ENCODE peak calls at places on chromosomes 3 and 15, in seven cellular contexts. One of them, this sample, is unnamed.

GRCh38 chr15:92882697-92883642 is 17.2 kb upstream of the CHD2 start:
- ATAC-seq in K562: peak
- ATAC-seq in body of pancreas: peak
- ATAC-seq in heart left ventricle: peak
- ATAC-seq in HepG2: peak
- ATAC-seq in HCT116: peak
- ATAC-seq in A549: peak
- ATAC-seq in this sample: peak

GRCh38 chr3:108953210-108953609 is 469 bp downstream of the GUCA1C start:
- ATAC-seq in heart left ventricle: no peak
- ATAC-seq in HepG2: no peak
- ATAC-seq in HCT116: no peak
- ATAC-seq in K562: no peak
- ATAC-seq in body of pancreas: peak
- ATAC-seq in A549: no peak
- ATAC-seq in this sample: no peak

GRCh38 chr3:125214738-125215137 is 2.2 kb upstream of the SLC12A8 start:
- ATAC-seq in body of pancreas: no peak
- ATAC-seq in HepG2: no peak
- ATAC-seq in K562: peak
- ATAC-seq in heart left ventricle: no peak
- ATAC-seq in HCT116: no peak
- ATAC-seq in A549: no peak
- ATAC-seq in this sample: no peak

GRCh38 chr3:52483081-52483480 is 12.1 kb upstream of the STAB1 start:
- ATAC-seq in K562: no peak
- ATAC-seq in A549: no peak
- ATAC-seq in HCT116: peak
- ATAC-seq in body of pancreas: no peak
- ATAC-seq in heart left ventricle: peak
- ATAC-seq in HepG2: peak
- ATAC-seq in this sample: peak

GRCh38 chr3:98565843-98566242 is 27.6 kb downstream of the CPOX start:
- ATAC-seq in K562: no peak
- ATAC-seq in heart left ventricle: no peak
- ATAC-seq in body of pancreas: no peak
- ATAC-seq in HepG2: no peak
- ATAC-seq in HCT116: no peak
- ATAC-seq in A549: no peak
- ATAC-seq in this sample: no peak

GRCh38 chr15:91921821-91922198 is 68.3 kb downstream of the SLCO3A1 start:
- ATAC-seq in K562: no peak
- ATAC-seq in HCT116: no peak
- ATAC-seq in body of pancreas: peak
- ATAC-seq in HepG2: no peak
- ATAC-seq in A549: no peak
- ATAC-seq in heart left ventricle: no peak
- ATAC-seq in this sample: peak

GRCh38 chr3:16174389-16174788 is at the start of gene GALNT15:
- ATAC-seq in HepG2: peak
- ATAC-seq in K562: no peak
- ATAC-seq in A549: no peak
- ATAC-seq in HCT116: no peak
- ATAC-seq in heart left ventricle: peak
- ATAC-seq in body of pancreas: peak
- ATAC-seq in this sample: peak

GRCh38 chr15:93452537-93453211 is 363.7 kb upstream of the RGMA start:
- ATAC-seq in HepG2: no peak
- ATAC-seq in body of pancreas: no peak
- ATAC-seq in HCT116: no peak
- ATAC-seq in heart left ventricle: no peak
- ATAC-seq in K562: no peak
- ATAC-seq in A549: no peak
- ATAC-seq in this sample: peak

GRCh38 chr3:170734737-170735070 is 135.3 kb downstream of the RPL22L1 start:
- ATAC-seq in A549: no peak
- ATAC-seq in body of pancreas: no peak
- ATAC-seq in heart left ventricle: no peak
- ATAC-seq in K562: no peak
- ATAC-seq in HepG2: no peak
- ATAC-seq in HCT116: no peak
- ATAC-seq in this sample: no peak

GRCh38 chr15:71736286-71736947 is 73.9 kb upstream of the NR2E3 start:
- ATAC-seq in HepG2: no peak
- ATAC-seq in A549: no peak
- ATAC-seq in heart left ventricle: no peak
- ATAC-seq in body of pancreas: no peak
- ATAC-seq in K562: no peak
- ATAC-seq in HCT116: no peak
- ATAC-seq in this sample: no peak

GRCh38 chr3:162034368-162034767 is 537.8 kb downstream of the OTOL1 start:
- ATAC-seq in A549: no peak
- ATAC-seq in body of pancreas: no peak
- ATAC-seq in K562: no peak
- ATAC-seq in HCT116: no peak
- ATAC-seq in heart left ventricle: no peak
- ATAC-seq in HepG2: no peak
- ATAC-seq in this sample: no peak

GRCh38 chr15:66734961-66735908 is 33.2 kb downstream of the SMAD6 start:
- ATAC-seq in body of pancreas: no peak
- ATAC-seq in HepG2: no peak
- ATAC-seq in HCT116: no peak
- ATAC-seq in K562: no peak
- ATAC-seq in heart left ventricle: peak
- ATAC-seq in A549: no peak
- ATAC-seq in this sample: no peak

GRCh38 chr3:171055336-171056178 is 29.0 kb upstream of the SLC2A2 start:
- ATAC-seq in HepG2: peak
- ATAC-seq in heart left ventricle: no peak
- ATAC-seq in body of pancreas: no peak
- ATAC-seq in K562: no peak
- ATAC-seq in A549: peak
- ATAC-seq in HCT116: peak
- ATAC-seq in this sample: no peak

GRCh38 chr3:71998995-71999673 is 214.2 kb upstream of the PROK2 start:
- ATAC-seq in heart left ventricle: no peak
- ATAC-seq in K562: no peak
- ATAC-seq in body of pancreas: no peak
- ATAC-seq in HCT116: no peak
- ATAC-seq in A549: no peak
- ATAC-seq in HepG2: no peak
- ATAC-seq in this sample: no peak

GRCh38 chr3:179486806-179487205 is 35.5 kb upstream of the GNB4 start:
- ATAC-seq in heart left ventricle: no peak
- ATAC-seq in A549: no peak
- ATAC-seq in HepG2: no peak
- ATAC-seq in K562: no peak
- ATAC-seq in body of pancreas: no peak
- ATAC-seq in HCT116: no peak
- ATAC-seq in this sample: no peak

GRCh38 chr3:72812201-72812600 is 36.0 kb downstream of the SHQ1 start:
- ATAC-seq in body of pancreas: no peak
- ATAC-seq in A549: no peak
- ATAC-seq in HCT116: no peak
- ATAC-seq in heart left ventricle: no peak
- ATAC-seq in K562: no peak
- ATAC-seq in HepG2: no peak
- ATAC-seq in this sample: no peak

GRCh38 chr3:36944012-36944640 is 728 bp downstream of the TRANK1 start:
- ATAC-seq in body of pancreas: peak
- ATAC-seq in A549: peak
- ATAC-seq in HCT116: no peak
- ATAC-seq in heart left ventricle: peak
- ATAC-seq in K562: no peak
- ATAC-seq in HepG2: peak
- ATAC-seq in this sample: peak

GRCh38 chr3:24042879-24043567 is 97.9 kb downstream of the NR1D2 start:
- ATAC-seq in A549: no peak
- ATAC-seq in heart left ventricle: no peak
- ATAC-seq in HCT116: no peak
- ATAC-seq in body of pancreas: no peak
- ATAC-seq in HepG2: no peak
- ATAC-seq in K562: no peak
- ATAC-seq in this sample: peak

GRCh38 chr3:178275311-178275710 is 260.9 kb upstream of the KCNMB2 start:
- ATAC-seq in A549: no peak
- ATAC-seq in HepG2: no peak
- ATAC-seq in HCT116: no peak
- ATAC-seq in heart left ventricle: no peak
- ATAC-seq in body of pancreas: no peak
- ATAC-seq in K562: no peak
- ATAC-seq in this sample: no peak

DNA sequence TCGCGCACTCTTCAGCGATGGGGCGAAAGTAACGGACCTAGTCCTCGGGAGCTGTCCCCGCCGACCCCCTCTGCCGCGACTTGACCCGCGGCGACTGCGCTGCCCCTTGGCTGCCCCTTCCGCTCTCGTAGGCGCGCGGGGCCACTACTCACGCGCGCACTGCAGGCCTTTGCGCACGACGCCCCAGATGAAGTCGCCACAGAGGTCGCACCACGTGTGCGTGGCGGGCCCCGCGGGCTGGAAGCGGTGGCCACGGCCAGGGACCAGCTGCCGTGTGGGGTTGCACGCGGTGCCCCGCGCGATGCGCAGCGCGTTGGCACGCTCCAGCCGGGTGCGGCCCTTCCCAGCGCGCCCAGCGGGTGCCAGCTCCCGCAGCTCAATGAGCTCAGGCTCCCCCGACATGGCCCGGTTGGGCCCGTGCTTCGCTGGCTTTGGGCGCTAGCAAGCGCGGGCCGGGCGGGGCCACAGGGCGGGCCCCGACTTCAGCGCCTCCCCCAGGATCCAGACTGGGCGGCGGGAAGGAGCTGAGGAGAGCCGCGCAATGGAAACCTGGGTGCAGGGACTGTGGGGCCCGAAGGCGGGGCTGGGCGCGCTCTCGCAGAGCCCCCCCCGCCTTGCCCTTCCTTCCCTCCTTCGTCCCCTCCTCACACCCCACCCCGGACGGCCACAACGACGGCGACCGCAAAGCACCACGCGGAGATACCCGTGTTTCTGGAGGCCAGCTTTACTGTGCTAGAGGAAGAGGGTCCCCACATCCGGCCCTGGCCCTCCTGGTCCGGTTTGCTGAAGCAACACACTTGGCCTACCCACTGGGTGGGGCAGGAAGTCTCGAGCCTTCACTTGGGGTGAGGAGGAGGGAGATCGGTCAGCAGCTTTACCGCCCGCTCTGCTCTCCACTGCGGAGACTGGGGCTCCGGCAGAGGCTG is at the start of gene RASSF1:
- ATAC-seq in A549: no peak
- ATAC-seq in heart left ventricle: peak
- ATAC-seq in body of pancreas: no peak
- ATAC-seq in K562: peak
- ATAC-seq in HCT116: peak
- ATAC-seq in HepG2: no peak
- ATAC-seq in this sample: peak
- TF ChIP-seq POLR2A in A549: no peak
- TF ChIP-seq POLR2A in heart left ventricle: peak
- TF ChIP-seq POLR2A in body of pancreas: no peak
- TF ChIP-seq POLR2A in K562: peak
- TF ChIP-seq POLR2A in HCT116: peak
- TF ChIP-seq POLR2A in HepG2: no peak
- TF ChIP-seq POLR2A in this sample: peak

GRCh38 chr15:32649336-32649735 is 7.8 kb downstream of the SCG5 start:
- ATAC-seq in HepG2: peak
- ATAC-seq in HCT116: peak
- ATAC-seq in A549: peak
- ATAC-seq in heart left ventricle: no peak
- ATAC-seq in body of pancreas: peak
- ATAC-seq in K562: peak
- ATAC-seq in this sample: no peak
- TF ChIP-seq CTCF in HepG2: peak
- TF ChIP-seq CTCF in HCT116: peak
- TF ChIP-seq CTCF in A549: peak
- TF ChIP-seq CTCF in heart left ventricle: no peak
- TF ChIP-seq CTCF in body of pancreas: peak
- TF ChIP-seq CTCF in K562: peak
- TF ChIP-seq CTCF in this sample: no peak

DNA sequence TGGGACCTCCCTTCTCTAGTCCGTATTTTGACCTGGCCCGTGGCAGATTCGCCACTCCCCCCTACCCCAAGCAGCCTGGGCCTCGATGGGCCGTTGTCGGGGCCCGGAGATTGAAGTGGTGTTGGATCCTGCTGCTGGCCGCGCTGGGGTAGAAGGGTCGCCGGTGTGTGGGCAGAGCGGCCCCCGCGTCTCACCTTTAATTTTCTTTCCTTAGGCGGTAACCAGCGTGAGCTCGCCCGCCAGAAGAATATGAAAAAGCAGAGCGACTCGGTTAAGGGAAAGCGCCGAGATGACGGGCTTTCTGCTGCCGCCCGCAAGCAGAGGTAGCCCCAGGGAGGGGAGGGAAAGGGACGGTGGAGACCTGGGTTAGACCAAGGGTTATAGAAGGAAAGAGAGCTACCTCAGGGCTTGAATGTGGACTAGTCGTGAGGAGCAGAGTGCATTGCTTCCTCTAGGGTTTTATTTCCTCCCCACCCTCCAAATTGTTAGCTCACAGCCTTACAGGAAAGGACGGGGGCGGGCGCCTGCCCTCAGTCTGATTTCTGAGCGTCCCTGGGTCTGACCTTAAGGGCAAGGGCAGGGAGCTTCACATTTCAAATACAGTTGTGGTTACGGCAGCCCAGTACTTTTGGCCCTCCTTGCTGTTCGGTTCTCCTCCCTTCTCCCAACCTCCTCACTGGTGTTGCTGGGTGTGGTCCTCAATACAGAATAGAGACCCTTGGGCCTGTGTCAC is 807 bp downstream of the SERF2 start:
- ATAC-seq in A549: peak
- ATAC-seq in K562: peak
- ATAC-seq in HCT116: no peak
- ATAC-seq in body of pancreas: peak
- ATAC-seq in heart left ventricle: peak
- ATAC-seq in HepG2: peak
- ATAC-seq in this sample: no peak
- TF ChIP-seq POLR2A in A549: no peak
- TF ChIP-seq POLR2A in K562: no peak
- TF ChIP-seq POLR2A in HCT116: no peak
- TF ChIP-seq POLR2A in body of pancreas: no peak
- TF ChIP-seq POLR2A in heart left ventricle: no peak
- TF ChIP-seq POLR2A in HepG2: peak
- TF ChIP-seq POLR2A in this sample: no peak

DNA sequence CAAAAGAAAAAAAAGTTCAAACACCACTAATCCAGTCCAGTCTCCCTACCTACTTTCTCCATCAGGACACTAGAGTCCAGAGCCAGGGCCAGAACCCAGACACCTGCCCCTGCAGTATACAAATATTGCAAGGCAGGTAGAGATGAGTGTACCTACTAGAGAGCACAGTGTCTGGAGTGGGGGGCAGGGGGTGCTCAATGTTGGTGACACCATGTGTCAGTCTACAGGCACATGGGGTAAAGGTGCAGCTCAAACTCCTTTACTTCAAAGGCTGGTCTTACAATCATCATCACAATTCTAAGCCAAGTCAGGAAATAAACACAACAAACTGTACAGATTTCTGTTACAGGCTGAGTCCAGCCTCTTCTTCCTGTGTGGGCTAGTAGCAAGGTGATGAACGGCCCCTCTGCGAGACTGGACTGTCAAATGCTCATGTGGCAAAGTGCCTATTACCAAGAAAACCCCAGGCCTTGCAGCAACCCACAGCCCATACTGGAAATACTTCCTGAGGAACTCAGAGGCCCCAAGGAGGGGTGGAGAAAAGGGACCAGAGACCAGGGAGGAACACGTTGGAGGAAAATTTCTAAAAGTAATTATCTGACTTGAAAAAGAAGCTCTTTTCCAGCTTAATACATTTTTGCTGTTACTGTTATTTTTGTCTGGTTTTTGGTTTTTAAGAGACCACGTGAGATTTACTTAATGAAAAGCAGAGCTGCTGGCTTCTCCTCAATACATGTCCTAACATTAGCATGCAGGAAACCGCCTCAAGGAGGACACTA is 29.7 kb downstream of the TBC1D2B start:
- ATAC-seq in heart left ventricle: peak
- ATAC-seq in body of pancreas: no peak
- ATAC-seq in HCT116: no peak
- ATAC-seq in K562: no peak
- ATAC-seq in A549: no peak
- ATAC-seq in HepG2: no peak
- ATAC-seq in this sample: peak
- TF ChIP-seq CTCF in heart left ventricle: no peak
- TF ChIP-seq CTCF in body of pancreas: no peak
- TF ChIP-seq CTCF in HCT116: no peak
- TF ChIP-seq CTCF in K562: no peak
- TF ChIP-seq CTCF in A549: no peak
- TF ChIP-seq CTCF in HepG2: no peak
- TF ChIP-seq CTCF in this sample: no peak

This sample was measured in gastroesophageal sphincter.